ENCODE peak calls at places on chromosomes 1 and 21, in six cellular contexts. W, L, U, Z, H and V are unnamed samples.

GRCh38 chr1:12599657-12600056 is 18.4 kb downstream of the DHRS3 start:
- DNase-seq in W (no peak), Z (no peak), L (no peak), U (no peak), H (no peak), V (no peak)

GRCh38 chr1:22760453-22760852 is 49.8 kb downstream of the EPHB2 start:
- DNase-seq in U (no peak), L (no peak), W (no peak), H (no peak), Z (no peak), V (no peak)

GRCh38 chr21:37916795-37917142 is 512 bp upstream of the KCNJ6 start:
- DNase-seq in H (peak), W (no peak), Z (no peak), U (no peak), L (no peak), V (peak)

GRCh38 chr1:226203693-226204092 is 17.2 kb upstream of the ACBD3 start:
- DNase-seq in Z (no peak), U (no peak), L (no peak), H (no peak), W (no peak), V (no peak)

GRCh38 chr1:216905052-216905580 is 181.9 kb upstream of the ESRRG start:
- DNase-seq in W (no peak), Z (no peak), U (no peak), H (no peak), L (no peak), V (no peak)

GRCh38 chr1:66003690-66004089 is 211.0 kb downstream of the PDE4B start:
- DNase-seq in W (no peak), L (no peak), Z (no peak), H (no peak), U (no peak), V (no peak)

GRCh38 chr1:60563777-60564176 is 490.2 kb upstream of the C1orf87 start:
- DNase-seq in W (no peak), Z (no peak), L (no peak), U (no peak), H (no peak), V (no peak)

GRCh38 chr1:48767957-48768510 is 8.7 kb downstream of the BEND5 start:
- DNase-seq in W (no peak), U (no peak), L (peak), Z (peak), H (no peak), V (no peak)

GRCh38 chr1:36511804-36512798 is 29.4 kb upstream of the CSF3R start:
- DNase-seq in Z (no peak), U (no peak), W (no peak), L (no peak), H (no peak), V (no peak)

GRCh38 chr1:9573723-9574122 is 15.0 kb upstream of the TMEM201 start:
- DNase-seq in W (no peak), Z (peak), H (peak), U (no peak), L (no peak), V (peak)

GRCh38 chr1:84386716-84387479 is 11.4 kb upstream of the DNASE2B start:
- DNase-seq in W (no peak), U (no peak), Z (no peak), H (no peak), L (no peak), V (no peak)

GRCh38 chr1:155983191-155984023 is 5.1 kb upstream of the ARHGEF2 start:
- DNase-seq in W (no peak), Z (peak), H (peak), L (no peak), U (no peak), V (peak)

GRCh38 chr1:93714350-93714749 is 32.7 kb upstream of the BCAR3 start:
- DNase-seq in H (no peak), W (no peak), Z (no peak), U (no peak), L (no peak), V (no peak)

GRCh38 chr1:44485229-44485932 is 80.3 kb downstream of the RNF220 start:
- DNase-seq in Z (peak), L (peak), W (no peak), H (no peak), U (no peak), V (peak)

GRCh38 chr1:194267021-194267420 is 1080.6 kb upstream of the B3GALT2 start:
- DNase-seq in L (no peak), H (no peak), U (no peak), Z (no peak), W (no peak), V (no peak)

GRCh38 chr1:55069280-55069679 is 29.9 kb downstream of the PCSK9 start:
- DNase-seq in H (no peak), Z (no peak), U (no peak), W (no peak), L (no peak), V (no peak)

GRCh38 chr1:28855969-28856368 is 44.0 kb downstream of the OPRD1 start:
- DNase-seq in U (no peak), H (no peak), W (no peak), Z (no peak), L (no peak), V (no peak)

GRCh38 chr1:183543619-183544204 is 46.5 kb downstream of the NCF2 start:
- DNase-seq in Z (peak), W (peak), L (peak), H (peak), U (no peak), V (peak)

GRCh38 chr1:21514245-21514644 is 5.0 kb downstream of the ALPL start:
- DNase-seq in Z (no peak), U (no peak), H (no peak), L (no peak), W (no peak), V (no peak)

GRCh38 chr1:28160677-28161328 is 15.7 kb downstream of the PTAFR start:
- DNase-seq in H (no peak), W (no peak), U (no peak), L (no peak), Z (no peak), V (no peak)

GRCh38 chr1:53460211-53460634 is 1.0 kb downstream of the DMRTB1 start:
- DNase-seq in L (no peak), H (no peak), W (no peak), U (no peak), Z (no peak), V (no peak)

GRCh38 chr1:226268421-226269124 is 40.4 kb downstream of the LIN9 start:
- DNase-seq in W (no peak), U (no peak), H (no peak), Z (no peak), L (no peak), V (no peak)

GRCh38 chr21:36948686-36949085 is 17.8 kb downstream of the HLCS start:
- DNase-seq in H (no peak), W (no peak), U (no peak), Z (no peak), L (no peak), V (no peak)

GRCh38 chr1:105533996-105534395 is 1522.5 kb upstream of the PRMT6 start:
- DNase-seq in Z (no peak), H (no peak), L (no peak), U (no peak), W (no peak), V (no peak)

GRCh38 chr1:219573158-219573557 is 39.7 kb downstream of the ZC3H11B start:
- DNase-seq in W (no peak), U (no peak), Z (no peak), L (no peak), H (no peak), V (no peak)

GRCh38 chr1:19062258-19063029 is 106.0 kb upstream of the IFFO2 start:
- DNase-seq in H (no peak), W (no peak), L (no peak), U (no peak), Z (no peak), V (peak)

GRCh38 chr1:50978852-50979781 is 9.1 kb downstream of the CDKN2C start:
- DNase-seq in L (peak), U (no peak), H (peak), Z (peak), W (peak), V (peak)